ENCODE peak calls at places on chromosomes 5 and 9, in five cellular contexts. One of them, this sample, is unnamed.
A peak's percentile ranks its signal among the peaks of the same experiment; 100 is the strongest.

GRCh38 chr5:132301341-132302274 is 7.4 kb downstream of the SLC22A4 start:
- DNase-seq in heart right ventricle: peak; percentile 29
- DNase-seq in aorta: no peak
- DNase-seq in CD8-positive, alpha-beta T cell: no peak
- DNase-seq in tibial nerve: no peak
- DNase-seq in this sample: no peak

GRCh38 chr9:134253596-134254205 is 72.6 kb upstream of the RXRA start:
- DNase-seq in heart right ventricle: no peak
- DNase-seq in aorta: no peak
- DNase-seq in CD8-positive, alpha-beta T cell: no peak
- DNase-seq in tibial nerve: no peak
- DNase-seq in this sample: no peak

GRCh38 chr9:137218754-137219271 is 3.2 kb downstream of the RNF208 start:
- DNase-seq in heart right ventricle: peak; percentile 51
- DNase-seq in aorta: no peak
- DNase-seq in CD8-positive, alpha-beta T cell: no peak
- DNase-seq in tibial nerve: no peak
- DNase-seq in this sample: no peak

GRCh38 chr9:14722391-14723035 is at the start of gene CER1:
- DNase-seq in heart right ventricle: no peak
- DNase-seq in aorta: no peak
- DNase-seq in CD8-positive, alpha-beta T cell: no peak
- DNase-seq in tibial nerve: no peak
- DNase-seq in this sample: no peak

GRCh38 chr5:7518947-7519560 is 123.1 kb downstream of the ADCY2 start:
- DNase-seq in heart right ventricle: no peak
- DNase-seq in aorta: no peak
- DNase-seq in CD8-positive, alpha-beta T cell: no peak
- DNase-seq in tibial nerve: no peak
- DNase-seq in this sample: no peak

GRCh38 chr5:88836195-88836838 is 46.7 kb downstream of the MEF2C start:
- DNase-seq in heart right ventricle: peak; percentile 69
- DNase-seq in aorta: no peak
- DNase-seq in CD8-positive, alpha-beta T cell: no peak
- DNase-seq in tibial nerve: no peak
- DNase-seq in this sample: no peak

GRCh38 chr5:76999451-76999850 is 30.8 kb upstream of the AGGF1 start:
- DNase-seq in heart right ventricle: no peak
- DNase-seq in aorta: no peak
- DNase-seq in CD8-positive, alpha-beta T cell: no peak
- DNase-seq in tibial nerve: no peak
- DNase-seq in this sample: no peak

GRCh38 chr9:127846451-127847154 is 7.9 kb downstream of the ENG start:
- DNase-seq in heart right ventricle: peak; percentile 76
- DNase-seq in aorta: peak; percentile 88
- DNase-seq in CD8-positive, alpha-beta T cell: no peak
- DNase-seq in tibial nerve: no peak
- DNase-seq in this sample: no peak

GRCh38 chr5:158484246-158484645 is 615.5 kb downstream of the EBF1 start:
- DNase-seq in heart right ventricle: no peak
- DNase-seq in aorta: no peak
- DNase-seq in CD8-positive, alpha-beta T cell: no peak
- DNase-seq in tibial nerve: no peak
- DNase-seq in this sample: no peak

GRCh38 chr5:32916648-32917047 is 205.5 kb downstream of the NPR3 start:
- DNase-seq in heart right ventricle: no peak
- DNase-seq in aorta: no peak
- DNase-seq in CD8-positive, alpha-beta T cell: no peak
- DNase-seq in tibial nerve: no peak
- DNase-seq in this sample: no peak

GRCh38 chr9:82532504-82532903 is 530.4 kb downstream of the RASEF start:
- DNase-seq in heart right ventricle: no peak
- DNase-seq in aorta: no peak
- DNase-seq in CD8-positive, alpha-beta T cell: no peak
- DNase-seq in tibial nerve: no peak
- DNase-seq in this sample: no peak

GRCh38 chr9:91085499-91086291 is 276.0 kb downstream of the AUH start:
- DNase-seq in heart right ventricle: no peak
- DNase-seq in aorta: no peak
- DNase-seq in CD8-positive, alpha-beta T cell: no peak
- DNase-seq in tibial nerve: no peak
- DNase-seq in this sample: no peak

GRCh38 chr5:77560677-77561263 is 68.7 kb upstream of the WDR41 start:
- DNase-seq in heart right ventricle: no peak
- DNase-seq in aorta: no peak
- DNase-seq in CD8-positive, alpha-beta T cell: no peak
- DNase-seq in tibial nerve: no peak
- DNase-seq in this sample: peak; percentile 4

GRCh38 chr9:126326228-126327015 is at the start of gene MVB12B:
- DNase-seq in heart right ventricle: no peak
- DNase-seq in aorta: peak; percentile 84
- DNase-seq in CD8-positive, alpha-beta T cell: peak; percentile 66
- DNase-seq in tibial nerve: no peak
- DNase-seq in this sample: peak; percentile 61

GRCh38 chr5:59586811-59587340 is 306.6 kb downstream of the PDE4D start:
- DNase-seq in heart right ventricle: no peak
- DNase-seq in aorta: no peak
- DNase-seq in CD8-positive, alpha-beta T cell: no peak
- DNase-seq in tibial nerve: no peak
- DNase-seq in this sample: no peak

GRCh38 chr9:107644774-107645463 is 155.3 kb upstream of the KLF4 start:
- DNase-seq in heart right ventricle: peak; percentile 68
- DNase-seq in aorta: no peak
- DNase-seq in CD8-positive, alpha-beta T cell: no peak
- DNase-seq in tibial nerve: no peak
- DNase-seq in this sample: no peak

GRCh38 chr5:124544366-124545055 is 201.9 kb downstream of the ZNF608 start:
- DNase-seq in heart right ventricle: no peak
- DNase-seq in aorta: no peak
- DNase-seq in CD8-positive, alpha-beta T cell: no peak
- DNase-seq in tibial nerve: no peak
- DNase-seq in this sample: no peak

GRCh38 chr5:10853144-10853543 is 92.1 kb upstream of the DAP start:
- DNase-seq in heart right ventricle: no peak
- DNase-seq in aorta: no peak
- DNase-seq in CD8-positive, alpha-beta T cell: no peak
- DNase-seq in tibial nerve: no peak
- DNase-seq in this sample: no peak

GRCh38 chr5:1202026-1202797 is 817 bp downstream of the SLC6A19 start:
- DNase-seq in heart right ventricle: no peak
- DNase-seq in aorta: peak; percentile 63
- DNase-seq in CD8-positive, alpha-beta T cell: no peak
- DNase-seq in tibial nerve: no peak
- DNase-seq in this sample: no peak

GRCh38 chr5:32123889-32124676 is 50.0 kb downstream of the GOLPH3 start:
- DNase-seq in heart right ventricle: no peak
- DNase-seq in aorta: no peak
- DNase-seq in CD8-positive, alpha-beta T cell: no peak
- DNase-seq in tibial nerve: no peak
- DNase-seq in this sample: no peak

GRCh38 chr5:102277059-102277621 is 18.9 kb downstream of the SLCO4C1 start:
- DNase-seq in heart right ventricle: no peak
- DNase-seq in aorta: no peak
- DNase-seq in CD8-positive, alpha-beta T cell: no peak
- DNase-seq in tibial nerve: no peak
- DNase-seq in this sample: no peak

GRCh38 chr5:172188033-172188892 is at the start of gene STK10:
- DNase-seq in heart right ventricle: peak; percentile 92
- DNase-seq in aorta: peak; percentile 98
- DNase-seq in CD8-positive, alpha-beta T cell: peak; percentile 89
- DNase-seq in tibial nerve: peak; percentile 73
- DNase-seq in this sample: peak; percentile 90

GRCh38 chr5:124419531-124419930 is 326.9 kb downstream of the ZNF608 start:
- DNase-seq in heart right ventricle: no peak
- DNase-seq in aorta: no peak
- DNase-seq in CD8-positive, alpha-beta T cell: no peak
- DNase-seq in tibial nerve: no peak
- DNase-seq in this sample: no peak

GRCh38 chr9:91740713-91741112 is 209.3 kb downstream of the ROR2 start:
- DNase-seq in heart right ventricle: no peak
- DNase-seq in aorta: no peak
- DNase-seq in CD8-positive, alpha-beta T cell: no peak
- DNase-seq in tibial nerve: no peak
- DNase-seq in this sample: no peak

GRCh38 chr9:2015581-2016410 is 649 bp downstream of the SMARCA2 start:
- DNase-seq in heart right ventricle: peak; percentile 40
- DNase-seq in aorta: peak; percentile 86
- DNase-seq in CD8-positive, alpha-beta T cell: peak; percentile 42
- DNase-seq in tibial nerve: peak; percentile 35
- DNase-seq in this sample: peak; percentile 60

GRCh38 chr5:157398310-157398709 is 61.7 kb upstream of the NIPAL4 start:
- DNase-seq in heart right ventricle: no peak
- DNase-seq in aorta: no peak
- DNase-seq in CD8-positive, alpha-beta T cell: no peak
- DNase-seq in tibial nerve: no peak
- DNase-seq in this sample: no peak

GRCh38 chr9:104091708-104092107 is 2.4 kb upstream of the SMC2 start:
- DNase-seq in heart right ventricle: peak; percentile 55
- DNase-seq in aorta: no peak
- DNase-seq in CD8-positive, alpha-beta T cell: no peak
- DNase-seq in tibial nerve: no peak
- DNase-seq in this sample: no peak

GRCh38 chr5:127673401-127673800 is 24.5 kb downstream of the CTXN3 start:
- DNase-seq in heart right ventricle: no peak
- DNase-seq in aorta: no peak
- DNase-seq in CD8-positive, alpha-beta T cell: no peak
- DNase-seq in tibial nerve: no peak
- DNase-seq in this sample: no peak

GRCh38 chr5:61322738-61323429 is 9.2 kb upstream of the ZSWIM6 start:
- DNase-seq in heart right ventricle: no peak
- DNase-seq in aorta: no peak
- DNase-seq in CD8-positive, alpha-beta T cell: no peak
- DNase-seq in tibial nerve: no peak
- DNase-seq in this sample: no peak

GRCh38 chr9:114238919-114239879 is 83.7 kb upstream of the ORM1 start:
- DNase-seq in heart right ventricle: peak; percentile 66
- DNase-seq in aorta: no peak
- DNase-seq in CD8-positive, alpha-beta T cell: no peak
- DNase-seq in tibial nerve: no peak
- DNase-seq in this sample: no peak

GRCh38 chr9:91807640-91808246 is 142.3 kb downstream of the ROR2 start:
- DNase-seq in heart right ventricle: no peak
- DNase-seq in aorta: peak; percentile 22
- DNase-seq in CD8-positive, alpha-beta T cell: no peak
- DNase-seq in tibial nerve: no peak
- DNase-seq in this sample: no peak

GRCh38 chr9:133955821-133956411 is 36.2 kb downstream of the VAV2 start:
- DNase-seq in heart right ventricle: no peak
- DNase-seq in aorta: peak; percentile 75
- DNase-seq in CD8-positive, alpha-beta T cell: peak; percentile 28
- DNase-seq in tibial nerve: no peak
- DNase-seq in this sample: peak; percentile 6

GRCh38 chr9:137446851-137447471 is 5.8 kb upstream of the ENTPD8 start:
- DNase-seq in heart right ventricle: no peak
- DNase-seq in aorta: peak; percentile 73
- DNase-seq in CD8-positive, alpha-beta T cell: no peak
- DNase-seq in tibial nerve: no peak
- DNase-seq in this sample: no peak

GRCh38 chr5:140349244-140349643 is 2.8 kb upstream of the HBEGF start:
- DNase-seq in heart right ventricle: no peak
- DNase-seq in aorta: no peak
- DNase-seq in CD8-positive, alpha-beta T cell: no peak
- DNase-seq in tibial nerve: no peak
- DNase-seq in this sample: no peak

GRCh38 chr5:107572800-107573368 is 97.9 kb downstream of the EFNA5 start:
- DNase-seq in heart right ventricle: no peak
- DNase-seq in aorta: no peak
- DNase-seq in CD8-positive, alpha-beta T cell: no peak
- DNase-seq in tibial nerve: no peak
- DNase-seq in this sample: no peak
- H3K4me1 ChIP-seq in heart right ventricle: peaks cover 54% of the 10 kb centered on the region
- H3K4me1 ChIP-seq in aorta: peaks cover 6% of the 10 kb centered on the region
- H3K4me1 ChIP-seq in CD8-positive, alpha-beta T cell: peaks cover 3% of the 10 kb centered on the region
- H3K4me1 ChIP-seq in tibial nerve: no peaks in the 10 kb centered on the region
- H3K4me1 ChIP-seq in this sample: peaks cover 10% of the 10 kb centered on the region

GRCh38 chr9:135555203-135555602 is 6.4 kb upstream of the PAEP start:
- DNase-seq in heart right ventricle: no peak
- DNase-seq in aorta: no peak
- DNase-seq in CD8-positive, alpha-beta T cell: no peak
- DNase-seq in tibial nerve: no peak
- DNase-seq in this sample: no peak
- H3K27ac ChIP-seq in heart right ventricle: no peak overlapping the region
- H3K27ac ChIP-seq in aorta: no peak overlapping the region
- H3K27ac ChIP-seq in CD8-positive, alpha-beta T cell: no peak overlapping the region
- H3K27ac ChIP-seq in tibial nerve: no peak overlapping the region
- H3K27ac ChIP-seq in this sample: no peak overlapping the region

GRCh38 chr9:73131376-73131775 is 20.3 kb upstream of the ANXA1 start:
- DNase-seq in heart right ventricle: no peak
- DNase-seq in aorta: no peak
- DNase-seq in CD8-positive, alpha-beta T cell: no peak
- DNase-seq in tibial nerve: no peak
- DNase-seq in this sample: no peak
- H3K4me3 ChIP-seq in heart right ventricle: peak overlapping the region; percentile 55
- H3K4me3 ChIP-seq in aorta: no peak overlapping the region
- H3K4me3 ChIP-seq in CD8-positive, alpha-beta T cell: peak overlapping the region; percentile 65
- H3K4me3 ChIP-seq in tibial nerve: no peak overlapping the region
- H3K4me3 ChIP-seq in this sample: peak overlapping the region; percentile 62

GRCh38 chr5:135034963-135035677 is 1.1 kb upstream of the PITX1 start:
- DNase-seq in heart right ventricle: no peak
- DNase-seq in aorta: peak; percentile 69
- DNase-seq in CD8-positive, alpha-beta T cell: no peak
- DNase-seq in tibial nerve: no peak
- DNase-seq in this sample: no peak
- H3K4me1 ChIP-seq in heart right ventricle: peaks cover 43% of the 10 kb centered on the region
- H3K4me1 ChIP-seq in aorta: no peaks in the 10 kb centered on the region
- H3K4me1 ChIP-seq in CD8-positive, alpha-beta T cell: peaks cover 36% of the 10 kb centered on the region
- H3K4me1 ChIP-seq in tibial nerve: no peaks in the 10 kb centered on the region
- H3K4me1 ChIP-seq in this sample: peaks cover 32% of the 10 kb centered on the region

GRCh38 chr9:20319641-20320337 is 302.5 kb downstream of the MLLT3 start:
- DNase-seq in heart right ventricle: no peak
- DNase-seq in aorta: no peak
- DNase-seq in CD8-positive, alpha-beta T cell: peak; percentile 8
- DNase-seq in tibial nerve: no peak
- DNase-seq in this sample: no peak

GRCh38 chr9:20319241-20319640 is 303.1 kb downstream of the MLLT3 start:
- DNase-seq in heart right ventricle: no peak
- DNase-seq in aorta: no peak
- DNase-seq in CD8-positive, alpha-beta T cell: no peak
- DNase-seq in tibial nerve: no peak
- DNase-seq in this sample: no peak

GRCh38 chr9:20320921-20321320 is 301.4 kb downstream of the MLLT3 start:
- DNase-seq in heart right ventricle: no peak
- DNase-seq in aorta: no peak
- DNase-seq in CD8-positive, alpha-beta T cell: no peak
- DNase-seq in tibial nerve: no peak
- DNase-seq in this sample: no peak

GRCh38 chr9:20322212-20322611 is 300.1 kb downstream of the MLLT3 start:
- DNase-seq in heart right ventricle: no peak
- DNase-seq in aorta: no peak
- DNase-seq in CD8-positive, alpha-beta T cell: no peak
- DNase-seq in tibial nerve: no peak
- DNase-seq in this sample: no peak

GRCh38 chr9:20321683-20322082 is 300.6 kb downstream of the MLLT3 start:
- DNase-seq in heart right ventricle: no peak
- DNase-seq in aorta: no peak
- DNase-seq in CD8-positive, alpha-beta T cell: peak; percentile 33
- DNase-seq in tibial nerve: no peak
- DNase-seq in this sample: peak; percentile 76
- H3K27ac ChIP-seq in heart right ventricle: no peak overlapping the region
- H3K27ac ChIP-seq in aorta: no peak overlapping the region
- H3K27ac ChIP-seq in CD8-positive, alpha-beta T cell: peak overlapping the region; percentile 24
- H3K27ac ChIP-seq in tibial nerve: no peak overlapping the region
- H3K27ac ChIP-seq in this sample: no peak overlapping the region